ENCODE peak calls at places on chromosomes 1 and 21, in six cellular contexts. I, B, A, W, G and M are unnamed samples.

GRCh38 chr1:26696191-26696644 is 403 bp downstream of the ARID1A start:
- DNase-seq in I (no peak), B (no peak), A (no peak), W (no peak), G (no peak), M (no peak)

GRCh38 chr21:33801424-33802405 is 113.9 kb downstream of the ATP5PO start:
- DNase-seq in I (no peak), B (no peak), A (peak), W (peak), G (no peak), M (peak)

GRCh38 chr1:241611063-241611462 is 29.1 kb downstream of the CHML start:
- DNase-seq in I (peak), B (peak), A (peak), W (peak), G (no peak), M (peak)

GRCh38 chr1:210232524-210233215 is at the start of gene SERTAD4:
- DNase-seq in I (no peak), B (peak), A (peak), W (no peak), G (no peak), M (no peak)

GRCh38 chr1:31792116-31792515 is 23.7 kb downstream of the SPOCD1 start:
- DNase-seq in I (no peak), B (no peak), A (no peak), W (no peak), G (no peak), M (no peak)

GRCh38 chr1:42157667-42158066 is 4.5 kb downstream of the GUCA2B start:
- DNase-seq in I (peak), B (no peak), A (no peak), W (peak), G (no peak), M (peak)

GRCh38 chr1:15214507-15214906 is 32.5 kb upstream of the FHAD1 start:
- DNase-seq in I (no peak), B (no peak), A (no peak), W (no peak), G (no peak), M (no peak)

GRCh38 chr1:67540733-67541125 is 110.5 kb upstream of the SERBP1 start:
- DNase-seq in I (no peak), B (no peak), A (no peak), W (no peak), G (no peak), M (no peak)

GRCh38 chr1:223725578-223725977 is 13.2 kb downstream of the CAPN2 start:
- DNase-seq in I (no peak), B (no peak), A (no peak), W (no peak), G (no peak), M (no peak)

GRCh38 chr1:109075531-109076490 is at the start of gene TAF13:
- DNase-seq in I (peak), B (peak), A (peak), W (peak), G (peak), M (peak)

GRCh38 chr1:218299416-218299815 is 14.3 kb downstream of the RRP15 start:
- DNase-seq in I (peak), B (peak), A (peak), W (peak), G (no peak), M (peak)

GRCh38 chr1:15799928-15800835 is 7.3 kb downstream of the UQCRHL start:
- DNase-seq in I (peak), B (peak), A (peak), W (peak), G (no peak), M (peak)

GRCh38 chr1:170662561-170662971 is 1.4 kb upstream of the PRRX1 start:
- DNase-seq in I (no peak), B (no peak), A (no peak), W (no peak), G (no peak), M (no peak)

GRCh38 chr1:30129421-30130055 is 593.8 kb downstream of the MATN1 start:
- DNase-seq in I (no peak), B (no peak), A (no peak), W (no peak), G (no peak), M (no peak)

GRCh38 chr1:65075123-65075976 is 72.7 kb upstream of the AK4 start:
- DNase-seq in I (peak), B (peak), A (peak), W (peak), G (no peak), M (peak)

GRCh38 chr1:7781923-7782495 is 2.1 kb upstream of the PER3 start:
- DNase-seq in I (no peak), B (no peak), A (no peak), W (no peak), G (no peak), M (no peak)

GRCh38 chr1:6999826-7000225 is 214.6 kb downstream of the CAMTA1 start:
- DNase-seq in I (no peak), B (no peak), A (no peak), W (no peak), G (no peak), M (no peak)

GRCh38 chr1:247111259-247111635 is 7.1 kb upstream of the ZNF669 start:
- DNase-seq in I (no peak), B (no peak), A (no peak), W (no peak), G (no peak), M (peak)

GRCh38 chr1:177615251-177615650 is 354.6 kb downstream of the SEC16B start:
- DNase-seq in I (no peak), B (no peak), A (no peak), W (no peak), G (no peak), M (no peak)

GRCh38 chr1:234866007-234866866 is 256.3 kb upstream of the IRF2BP2 start:
- DNase-seq in I (peak), B (peak), A (peak), W (peak), G (no peak), M (peak)

GRCh38 chr1:223123238-223123976 is 19.6 kb downstream of the TLR5 start:
- DNase-seq in I (peak), B (peak), A (peak), W (peak), G (no peak), M (peak)

GRCh38 chr21:45289134-45289533 is 1.4 kb upstream of the POFUT2 start:
- DNase-seq in I (no peak), B (no peak), A (no peak), W (no peak), G (no peak), M (no peak)

GRCh38 chr1:204511366-204511765 is 4.8 kb upstream of the MDM4 start:
- DNase-seq in I (no peak), B (no peak), A (no peak), W (no peak), G (no peak), M (no peak)

GRCh38 chr1:204513117-204513716 is 3.0 kb upstream of the MDM4 start:
- DNase-seq in I (no peak), B (no peak), A (no peak), W (no peak), G (peak), M (peak)

GRCh38 chr1:204520834-204521709 is 4.9 kb downstream of the MDM4 start:
- DNase-seq in I (peak), B (no peak), A (no peak), W (no peak), G (peak), M (peak)

GRCh38 chr1:204514841-204515240 is 1.4 kb upstream of the MDM4 start:
- DNase-seq in I (no peak), B (no peak), A (no peak), W (no peak), G (no peak), M (no peak)

DNA sequence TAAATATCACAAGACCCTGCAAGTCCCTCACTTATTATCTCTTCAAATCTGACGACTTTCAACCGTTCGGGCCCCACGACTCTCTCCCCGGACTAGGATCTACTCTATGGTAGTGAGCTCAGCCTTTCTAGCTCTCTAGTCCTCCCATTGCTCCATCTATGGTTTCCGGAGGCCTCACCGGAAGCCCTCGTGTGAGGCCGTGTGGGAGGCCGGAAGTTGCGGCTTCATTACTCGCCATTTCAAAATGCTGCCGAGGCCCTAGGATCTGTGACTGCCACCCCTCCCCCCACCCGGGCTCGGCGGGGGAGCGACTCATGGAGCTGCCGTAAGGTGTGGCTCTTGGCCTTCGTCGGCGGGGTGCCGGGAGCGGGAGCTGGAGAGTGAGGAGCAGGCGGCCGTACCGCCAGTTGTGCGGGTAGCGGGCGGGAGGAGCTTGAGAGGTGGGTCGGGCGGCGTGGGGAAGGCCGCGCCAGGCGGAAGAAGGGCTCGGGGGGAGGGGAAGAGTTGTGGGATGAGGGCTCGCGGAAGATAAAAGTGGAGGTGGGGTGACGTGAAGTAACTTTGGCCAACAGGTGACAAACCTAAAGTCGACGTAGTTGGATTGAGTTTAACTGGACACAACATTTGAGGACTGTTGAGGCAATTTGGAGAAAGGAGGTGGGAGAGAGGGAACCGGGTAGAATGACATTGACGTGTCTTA is at the start of gene MDM4:
- DNase-seq in I (peak), B (peak), A (peak), W (peak), G (peak), M (peak)
- TF ChIP-seq POLR2A in I (peak), B (peak), A (peak), W (peak), G (peak), M (peak)

GRCh38 chr1:156001021-156001681 is 19.6 kb downstream of the SSR2 start:
- DNase-seq in I (no peak), B (no peak), A (no peak), W (peak), G (no peak), M (no peak)

GRCh38 chr1:156006666-156007376 is 13.9 kb downstream of the SSR2 start:
- DNase-seq in I (no peak), B (no peak), A (no peak), W (no peak), G (no peak), M (no peak)

GRCh38 chr1:156004843-156005593 is 15.7 kb downstream of the SSR2 start:
- DNase-seq in I (no peak), B (no peak), A (no peak), W (no peak), G (no peak), M (no peak)

GRCh38 chr1:156002182-156002911 is 18.4 kb downstream of the SSR2 start:
- DNase-seq in I (no peak), B (no peak), A (no peak), W (no peak), G (no peak), M (no peak)

GRCh38 chr1:156001682-156002171 is 19.0 kb downstream of the SSR2 start:
- DNase-seq in I (peak), B (no peak), A (no peak), W (no peak), G (no peak), M (no peak)
- TF ChIP-seq MAX in I (no peak), B (no peak), A (no peak), W (peak), G (no peak), M (no peak)

DNA sequence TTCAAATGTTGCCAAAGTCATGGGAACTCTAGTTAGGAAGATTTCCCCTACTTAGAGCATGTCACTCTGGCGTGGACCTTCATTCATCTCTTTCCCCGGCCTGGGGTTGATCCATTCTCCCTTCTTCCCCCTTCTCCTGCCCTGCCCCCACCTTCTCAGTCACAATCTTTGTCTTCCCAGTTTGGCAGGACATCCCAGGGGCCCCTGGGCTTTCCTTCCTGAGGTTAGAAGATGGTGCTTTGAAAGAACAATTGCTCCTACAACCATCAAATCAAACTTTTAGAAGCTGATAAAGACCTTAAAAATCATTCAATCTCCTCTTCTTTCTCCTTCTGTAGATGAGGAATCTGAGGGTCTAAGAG is 177.4 kb downstream of the CLIC6 start:
- DNase-seq in I (no peak), B (no peak), A (no peak), W (no peak), G (no peak), M (no peak)
- H3K4me3 ChIP-seq in I (no peak), B (no peak), A (no peak), W (no peak), G (no peak), M (no peak)

GRCh38 chr1:197224160-197224559 is 43.9 kb upstream of the CRB1 start:
- DNase-seq in I (no peak), B (no peak), A (no peak), W (no peak), G (no peak), M (no peak)

GRCh38 chr1:197222025-197222685 is 45.9 kb upstream of the CRB1 start:
- DNase-seq in I (no peak), B (no peak), A (no peak), W (no peak), G (no peak), M (no peak)

GRCh38 chr1:197218857-197219256 is 49.2 kb upstream of the CRB1 start:
- DNase-seq in I (no peak), B (no peak), A (no peak), W (no peak), G (no peak), M (no peak)

DNA sequence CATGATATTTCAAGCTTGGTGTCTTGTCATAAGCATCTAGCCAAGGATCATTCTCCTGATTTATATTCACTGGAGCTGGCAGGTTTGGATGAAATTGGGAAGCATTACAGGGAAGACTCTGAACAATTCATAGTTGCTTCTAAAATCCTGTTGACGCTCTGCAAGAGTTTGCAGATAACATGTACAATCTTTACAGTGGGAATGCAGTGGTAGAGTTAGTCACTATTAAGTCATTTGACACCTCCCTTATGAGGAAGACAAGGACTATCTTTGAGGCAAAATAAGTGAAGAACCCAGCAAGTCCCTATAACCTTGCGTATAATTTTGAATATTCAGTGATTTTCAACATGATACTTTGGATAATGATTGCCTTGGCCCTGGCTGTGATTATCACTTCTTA is 45.3 kb upstream of the CRB1 start:
- DNase-seq in I (no peak), B (no peak), A (no peak), W (no peak), G (no peak), M (no peak)
- TF ChIP-seq POLR2A in I (no peak), B (no peak), A (no peak), W (no peak), G (no peak), M (no peak)